ENCODE peak calls at places on chromosome 2, in nine cellular contexts. A, X, T, K, H, Z, O, U and E are unnamed samples.

GRCh38 chr2:147937744-147938349 is 82.7 kb downstream of the ORC4 start:
- DNase-seq in A (no peak), H (peak), U (no peak), T (no peak), K (peak), X (peak), Z (no peak), O (no peak), E (no peak)

GRCh38 chr2:119650971-119651370 is 28.0 kb upstream of the TMEM177 start:
- DNase-seq in K (no peak), X (no peak), A (no peak), O (no peak), H (no peak), T (no peak), U (no peak), Z (no peak), E (no peak)

GRCh38 chr2:10392951-10393647 is 55.0 kb downstream of the ODC1 start:
- DNase-seq in H (no peak), K (no peak), A (no peak), T (no peak), O (no peak), X (no peak), U (no peak), Z (no peak), E (no peak)

GRCh38 chr2:10223471-10223870 is 79.2 kb upstream of the HPCAL1 start:
- DNase-seq in H (no peak), A (no peak), T (no peak), K (no peak), X (no peak), U (no peak), Z (no peak), O (no peak), E (no peak)

GRCh38 chr2:46296216-46296839 is 879 bp upstream of the EPAS1 start:
- DNase-seq in K (no peak), O (peak), H (no peak), X (no peak), U (no peak), T (peak), Z (peak), A (peak), E (no peak)

GRCh38 chr2:111919794-111920608 is 21.6 kb downstream of the MERTK start:
- DNase-seq in O (no peak), X (no peak), H (no peak), T (no peak), A (peak), K (peak), U (no peak), Z (peak), E (no peak)

GRCh38 chr2:230886207-230886606 is 21.5 kb downstream of the ITM2C start:
- DNase-seq in O (no peak), T (no peak), U (no peak), K (no peak), X (no peak), A (no peak), H (no peak), Z (no peak), E (no peak)

GRCh38 chr2:50535971-50536759 is 495.8 kb downstream of the NRXN1 start:
- DNase-seq in K (peak), O (no peak), H (peak), T (no peak), X (no peak), U (no peak), A (no peak), Z (no peak), E (no peak)

GRCh38 chr2:28635251-28635650 is 116.4 kb upstream of the PPP1CB start:
- DNase-seq in X (no peak), O (no peak), A (no peak), H (no peak), U (no peak), T (no peak), K (no peak), Z (no peak), E (peak)

GRCh38 chr2:36783276-36783675 is 86.8 kb downstream of the VIT start:
- DNase-seq in U (no peak), T (no peak), H (no peak), O (no peak), X (no peak), Z (no peak), K (no peak), A (no peak), E (no peak)

GRCh38 chr2:233051241-233052149 is 8.6 kb upstream of the INPP5D start:
- DNase-seq in K (no peak), O (no peak), A (peak), H (no peak), U (no peak), X (peak), Z (no peak), T (no peak), E (no peak)

GRCh38 chr2:108958002-108958401 is 31.0 kb downstream of the EDAR start:
- DNase-seq in O (no peak), U (no peak), Z (no peak), T (no peak), K (no peak), X (no peak), H (no peak), A (no peak), E (no peak)

GRCh38 chr2:224111576-224111975 is 72.5 kb upstream of the SERPINE2 start:
- DNase-seq in U (no peak), K (no peak), A (no peak), X (peak), Z (no peak), O (no peak), T (no peak), H (no peak), E (no peak)

GRCh38 chr2:220373878-220374277 is 746.4 kb downstream of the SLC4A3 start:
- DNase-seq in K (no peak), U (no peak), Z (no peak), O (no peak), A (no peak), X (no peak), T (no peak), H (peak), E (no peak)

GRCh38 chr2:10310489-10310888 is 7.8 kb downstream of the HPCAL1 start:
- DNase-seq in H (no peak), O (no peak), A (no peak), U (no peak), K (no peak), T (no peak), Z (no peak), X (no peak), E (no peak)

GRCh38 chr2:112684415-112684775 is 36.4 kb upstream of the NT5DC4 start:
- DNase-seq in T (no peak), O (no peak), A (no peak), X (no peak), Z (no peak), K (no peak), H (no peak), U (no peak), E (no peak)

GRCh38 chr2:237299897-237300296 is 114.1 kb downstream of the COL6A3 start:
- DNase-seq in H (no peak), U (peak), Z (no peak), A (no peak), X (peak), O (no peak), K (peak), T (no peak), E (no peak)

GRCh38 chr2:233801357-233802131 is 23.4 kb downstream of the MROH2A start:
- DNase-seq in T (peak), O (no peak), K (no peak), Z (peak), A (no peak), H (no peak), X (no peak), U (no peak), E (no peak)

GRCh38 chr2:217102941-217103340 is 243.1 kb upstream of the TNP1 start:
- DNase-seq in O (no peak), X (no peak), Z (no peak), K (no peak), T (no peak), U (no peak), A (no peak), H (no peak), E (no peak)

GRCh38 chr2:69437751-69438154 is 518 bp upstream of the NFU1 start:
- DNase-seq in U (no peak), H (no peak), O (no peak), Z (peak), K (no peak), X (no peak), T (no peak), A (no peak), E (peak)